ENCODE peak calls at places on chromosomes 7 and 10, in five cellular contexts. D is epithelial cell of esophagus, G is choroid plexus epithelial cell, A is spleen, J is tibial nerve. O is an unnamed sample.

GRCh38 chr10:70602665-70603438 is at the start of gene PRF1:
- DNase-seq in D (no peak), J (no peak), G (no peak), A (peak; percentile 93), O (peak; percentile 91)

GRCh38 chr7:68258569-68258968 is 1261.9 kb downstream of the TYW1 start:
- DNase-seq in J (no peak), D (no peak), A (no peak), G (no peak), O (no peak)

GRCh38 chr7:25517906-25518305 is 289.6 kb upstream of the NPVF start:
- DNase-seq in A (no peak), J (no peak), G (no peak), D (no peak), O (no peak)

GRCh38 chr10:49312291-49312869 is 13.4 kb downstream of the C10orf71 start:
- DNase-seq in J (no peak), A (peak; percentile 17), D (no peak), G (no peak), O (no peak)

GRCh38 chr10:74417397-74417796 is 266.4 kb downstream of the ADK start:
- DNase-seq in D (no peak), A (no peak), J (no peak), G (no peak), O (no peak)

GRCh38 chr7:106165328-106165727 is 53.2 kb upstream of the SYPL1 start:
- DNase-seq in D (peak; percentile 42), G (peak; percentile 73), J (no peak), A (no peak), O (peak; percentile 64)

GRCh38 chr10:32317795-32318194 is 29.2 kb downstream of the EPC1 start:
- DNase-seq in A (no peak), J (no peak), D (no peak), G (no peak), O (no peak)

GRCh38 chr7:25940086-25940906 is 211.7 kb upstream of the NFE2L3 start:
- DNase-seq in J (no peak), G (no peak), D (peak; percentile 88), A (no peak), O (peak; percentile 83)

GRCh38 chr10:77620731-77621130 is 16.9 kb downstream of the KCNMA1 start:
- DNase-seq in G (no peak), J (no peak), A (no peak), D (no peak), O (peak; percentile 56)

GRCh38 chr7:16801111-16801542 is 3.7 kb downstream of the AGR2 start:
- DNase-seq in G (peak; percentile 80), A (no peak), D (peak; percentile 94), J (no peak), O (peak; percentile 72)
- TF ChIP-seq CTCF in G (peak; percentile 63), A (peak; percentile 29), D (peak; percentile 71), J (peak; percentile 48), O (peak; percentile 52)

GRCh38 chr7:72183835-72184234 is 228.3 kb downstream of the CALN1 start:
- DNase-seq in G (no peak), J (no peak), D (no peak), A (no peak), O (peak; percentile 57)
- TF ChIP-seq CTCF in G (no peak), J (peak; percentile 9), D (no peak), A (no peak), O (peak; percentile 36)

DNA sequence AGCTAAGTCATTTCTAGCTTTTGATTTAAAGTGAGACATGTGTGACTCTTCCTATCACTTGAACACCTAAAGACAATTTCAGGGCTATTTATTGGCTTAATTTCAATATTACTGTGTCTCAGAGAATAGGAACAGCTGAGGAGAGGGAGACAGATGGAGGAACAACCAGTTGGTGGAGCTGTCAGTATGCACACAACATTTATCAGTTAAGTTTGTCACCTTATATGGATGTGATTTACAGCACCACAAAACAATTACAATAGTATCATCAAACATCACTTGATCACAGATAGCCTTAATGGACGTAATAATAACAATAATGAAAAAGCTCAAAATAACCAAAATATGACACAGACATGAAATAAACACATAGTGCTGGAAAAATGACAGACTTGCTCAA is 129.6 kb downstream of the NPSR1 start:
- DNase-seq in A (no peak), J (no peak), D (no peak), G (no peak), O (no peak)
- TF ChIP-seq CTCF in A (no peak), J (no peak), D (no peak), G (no peak), O (no peak)

GRCh38 chr10:113492181-113492580 is 60.7 kb upstream of the HABP2 start:
- DNase-seq in J (no peak), A (no peak), G (peak; percentile 5), D (no peak), O (no peak)
- TF ChIP-seq CTCF in J (no peak), A (no peak), G (no peak), D (no peak), O (no peak)

GRCh38 chr10:69269761-69270160 is 8.5 kb upstream of the HK1 start:
- DNase-seq in D (peak; percentile 52), G (peak; percentile 55), A (no peak), J (no peak), O (no peak)
- TF ChIP-seq CTCF in D (no peak), G (no peak), A (no peak), J (no peak), O (no peak)

GRCh38 chr10:86964061-86964846 is 4.0 kb upstream of the ADIRF start:
- DNase-seq in D (no peak), G (no peak), A (peak; percentile 74), J (no peak), O (peak; percentile 48)

GRCh38 chr10:86962136-86962980 is 4.0 kb downstream of the SNCG start:
- DNase-seq in A (peak; percentile 59), J (no peak), G (no peak), D (no peak), O (peak; percentile 81)

GRCh38 chr10:86961481-86962091 is 3.2 kb downstream of the SNCG start:
- DNase-seq in J (no peak), A (peak; percentile 64), G (no peak), D (no peak), O (no peak)

GRCh38 chr10:86963341-86963919 is 4.9 kb upstream of the ADIRF start:
- DNase-seq in G (no peak), A (peak; percentile 51), D (no peak), J (no peak), O (peak; percentile 68)

DNA sequence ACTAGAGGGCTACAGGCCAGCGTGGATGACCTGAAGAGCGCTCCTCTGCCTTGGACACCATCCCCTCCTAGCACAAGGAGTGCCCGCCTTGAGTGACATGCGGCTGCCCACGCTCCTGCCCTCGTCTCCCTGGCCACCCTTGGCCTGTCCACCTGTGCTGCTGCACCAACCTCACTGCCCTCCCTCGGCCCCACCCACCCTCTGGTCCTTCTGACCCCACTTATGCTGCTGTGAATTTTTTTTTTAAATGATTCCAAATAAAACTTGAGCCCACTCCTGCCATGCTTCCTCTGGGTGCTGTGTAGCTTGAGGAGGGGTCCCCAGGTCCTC is 4.5 kb downstream of the SNCG start:
- DNase-seq in G (no peak), A (peak; percentile 59), J (no peak), D (no peak), O (no peak)
- TF ChIP-seq CTCF in G (no peak), A (no peak), J (no peak), D (no peak), O (no peak)

GRCh38 chr10:88989423-88989822 is 1.2 kb upstream of the FAS start:
- DNase-seq in D (no peak), A (no peak), G (no peak), J (no peak), O (no peak)

GRCh38 chr10:88984525-88984924 is 6.1 kb upstream of the FAS start:
- DNase-seq in A (no peak), D (no peak), G (no peak), J (no peak), O (no peak)

GRCh38 chr10:88987243-88987726 is 3.3 kb upstream of the FAS start:
- DNase-seq in A (no peak), J (no peak), G (peak; percentile 68), D (no peak), O (peak; percentile 46)

GRCh38 chr10:88987840-88988239 is 2.8 kb upstream of the FAS start:
- DNase-seq in G (no peak), D (no peak), A (no peak), J (no peak), O (no peak)

GRCh38 chr10:88986549-88987242 is 3.9 kb upstream of the FAS start:
- DNase-seq in D (peak; percentile 60), G (peak; percentile 68), A (no peak), J (peak; percentile 67), O (peak; percentile 54)
- TF ChIP-seq CTCF in D (peak; percentile 71), G (peak; percentile 75), A (peak; percentile 57), J (peak; percentile 76), O (peak; percentile 70)

GRCh38 chr7:5489991-5490536 is 66.4 kb upstream of the TNRC18 start:
- DNase-seq in J (no peak), A (no peak), D (no peak), G (peak; percentile 72), O (no peak)
- TF ChIP-seq CTCF in J (no peak), A (no peak), D (no peak), G (peak; percentile 33), O (no peak)

GRCh38 chr7:100570954-100571828 is 2.5 kb downstream of the SAP25 start:
- DNase-seq in J (no peak), A (peak; percentile 78), G (peak; percentile 54), D (no peak), O (no peak)

GRCh38 chr7:100568176-100568935 is 5.3 kb downstream of the SAP25 start:
- DNase-seq in J (no peak), A (peak; percentile 87), D (no peak), G (no peak), O (no peak)

GRCh38 chr7:100567045-100567730 is 6.5 kb downstream of the SAP25 start:
- DNase-seq in D (no peak), G (peak; percentile 33), J (no peak), A (peak; percentile 56), O (no peak)

GRCh38 chr7:100567751-100568175 is 5.9 kb downstream of the SAP25 start:
- DNase-seq in A (peak; percentile 78), J (no peak), D (no peak), G (peak; percentile 41), O (peak; percentile 52)

GRCh38 chr7:100568936-100569844 is 4.5 kb downstream of the SAP25 start:
- DNase-seq in A (peak; percentile 88), G (peak; percentile 49), J (peak; percentile 55), D (no peak), O (peak; percentile 92)
- TF ChIP-seq CTCF in A (peak; percentile 37), G (peak; percentile 49), J (peak; percentile 30), D (peak; percentile 33), O (peak; percentile 69)